ENCODE peak calls at places on chromosomes 3 and 15, in six cellular contexts. One of them, this sample, is unnamed.
A peak's percentile ranks its signal among the peaks of the same experiment; 100 is the strongest.

GRCh38 chr3:17412950-17413530 is 329.4 kb downstream of the TBC1D5 start:
- DNase-seq in HepG2: peak; percentile 64
- DNase-seq in GM23338: peak; percentile 90
- DNase-seq in HCT116: peak; percentile 56
- DNase-seq in K562: peak; percentile 46
- DNase-seq in A549: peak; percentile 27
- DNase-seq in this sample: peak; percentile 45

GRCh38 chr3:21294768-21295167 is 456.2 kb downstream of the ZNF385D start:
- DNase-seq in HepG2: no peak
- DNase-seq in GM23338: no peak
- DNase-seq in HCT116: no peak
- DNase-seq in K562: no peak
- DNase-seq in A549: no peak
- DNase-seq in this sample: no peak

GRCh38 chr3:32313723-32314473 is 75.4 kb downstream of the CMTM8 start:
- DNase-seq in HepG2: no peak
- DNase-seq in GM23338: no peak
- DNase-seq in HCT116: peak; percentile 52
- DNase-seq in K562: no peak
- DNase-seq in A549: no peak
- DNase-seq in this sample: no peak

GRCh38 chr3:197736010-197736490 is 654 bp downstream of the RUBCN start:
- DNase-seq in HepG2: no peak
- DNase-seq in GM23338: peak; percentile 51
- DNase-seq in HCT116: no peak
- DNase-seq in K562: no peak
- DNase-seq in A549: peak; percentile 31
- DNase-seq in this sample: no peak

GRCh38 chr15:79339588-79340314 is 28.8 kb downstream of the TMED3 start:
- DNase-seq in HepG2: peak; percentile 13
- DNase-seq in GM23338: peak; percentile 78
- DNase-seq in HCT116: peak; percentile 29
- DNase-seq in K562: peak; percentile 49
- DNase-seq in A549: peak; percentile 47
- DNase-seq in this sample: peak; percentile 23

GRCh38 chr3:57354768-57355167 is 62.3 kb upstream of the ASB14 start:
- DNase-seq in HepG2: no peak
- DNase-seq in GM23338: no peak
- DNase-seq in HCT116: no peak
- DNase-seq in K562: no peak
- DNase-seq in A549: no peak
- DNase-seq in this sample: peak; percentile 14

GRCh38 chr15:79089331-79089889 is 1.2 kb downstream of the RASGRF1 start:
- DNase-seq in HepG2: no peak
- DNase-seq in GM23338: peak; percentile 77
- DNase-seq in HCT116: no peak
- DNase-seq in K562: no peak
- DNase-seq in A549: no peak
- DNase-seq in this sample: no peak

GRCh38 chr3:11245276-11245675 is 26.9 kb upstream of the ATG7 start:
- DNase-seq in HepG2: no peak
- DNase-seq in GM23338: no peak
- DNase-seq in HCT116: no peak
- DNase-seq in K562: no peak
- DNase-seq in A549: no peak
- DNase-seq in this sample: no peak

GRCh38 chr3:45321607-45322391 is 66.6 kb upstream of the LARS2 start:
- DNase-seq in HepG2: no peak
- DNase-seq in GM23338: no peak
- DNase-seq in HCT116: no peak
- DNase-seq in K562: no peak
- DNase-seq in A549: no peak
- DNase-seq in this sample: no peak

GRCh38 chr15:75048394-75048793 is 25.0 kb downstream of the PPCDC start:
- DNase-seq in HepG2: no peak
- DNase-seq in GM23338: no peak
- DNase-seq in HCT116: no peak
- DNase-seq in K562: no peak
- DNase-seq in A549: no peak
- DNase-seq in this sample: no peak

DNA sequence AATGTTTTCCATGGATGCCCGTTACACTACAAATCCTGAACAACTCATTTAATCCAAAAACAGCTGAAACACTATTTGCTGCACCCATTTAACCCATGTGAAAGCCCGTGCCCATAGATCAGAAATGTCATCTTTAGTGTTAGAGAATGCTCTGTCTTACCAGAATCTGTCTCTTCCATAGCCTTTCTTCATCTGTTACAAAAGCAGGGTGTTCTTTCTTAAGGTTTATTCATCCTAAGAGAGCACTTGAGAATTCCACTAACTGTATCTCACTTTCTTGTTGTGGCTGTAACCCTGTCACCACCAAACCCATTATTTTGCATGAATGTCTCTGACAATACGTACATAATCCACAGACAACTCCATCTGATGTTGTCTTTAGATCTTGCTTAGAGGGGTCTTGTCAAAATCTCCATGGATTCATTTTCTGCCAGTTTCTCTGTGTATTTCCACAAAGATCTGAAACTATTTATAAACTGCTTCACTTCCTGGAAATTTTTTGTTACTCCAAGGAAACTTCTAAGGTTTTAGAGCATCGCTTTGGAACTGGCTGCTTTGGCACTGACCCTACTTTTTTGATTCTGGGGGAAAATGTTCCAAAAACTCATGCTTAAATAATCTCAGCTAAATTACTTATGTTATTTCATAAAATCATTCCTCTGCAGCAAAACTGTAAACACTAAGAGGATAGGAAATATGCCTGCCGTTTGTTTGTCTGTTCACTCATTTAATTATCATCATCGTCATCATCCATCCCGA is 167.8 kb upstream of the CCDC54 start:
- DNase-seq in HepG2: no peak
- DNase-seq in GM23338: no peak
- DNase-seq in HCT116: no peak
- DNase-seq in K562: no peak
- DNase-seq in A549: no peak
- DNase-seq in this sample: no peak
- TF ChIP-seq REST in HepG2: no peak
- TF ChIP-seq REST in GM23338: no peak
- TF ChIP-seq REST in HCT116: no peak
- TF ChIP-seq REST in K562: no peak
- TF ChIP-seq REST in A549: no peak
- TF ChIP-seq REST in this sample: no peak

GRCh38 chr15:34301058-34301457 is 36.5 kb downstream of the SLC12A6 start:
- DNase-seq in HepG2: peak; percentile 15
- DNase-seq in GM23338: no peak
- DNase-seq in HCT116: no peak
- DNase-seq in K562: no peak
- DNase-seq in A549: no peak
- DNase-seq in this sample: no peak

DNA sequence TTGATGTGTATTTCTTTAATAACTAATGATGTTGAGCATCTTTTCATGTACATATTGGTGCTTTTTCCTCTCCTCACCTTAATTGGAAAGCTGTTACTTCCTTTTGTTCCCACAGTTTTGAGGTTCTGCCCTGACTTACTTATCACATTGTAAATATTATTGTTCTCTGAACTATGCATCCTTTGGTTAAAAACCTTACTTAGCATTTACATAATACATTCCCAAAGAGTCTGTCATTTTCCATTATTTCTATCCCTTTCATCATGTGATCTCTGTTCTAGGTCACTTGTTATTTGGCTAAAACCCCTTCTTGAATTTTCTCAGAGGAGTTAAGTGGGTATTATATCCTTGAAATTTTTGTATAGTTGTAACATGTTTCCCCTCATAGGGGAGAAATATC is 33.0 kb downstream of the SLC12A6 start:
- DNase-seq in HepG2: peak; percentile 15
- DNase-seq in GM23338: no peak
- DNase-seq in HCT116: no peak
- DNase-seq in K562: no peak
- DNase-seq in A549: no peak
- DNase-seq in this sample: no peak
- TF ChIP-seq REST in HepG2: no peak
- TF ChIP-seq REST in GM23338: no peak
- TF ChIP-seq REST in HCT116: no peak
- TF ChIP-seq REST in K562: no peak
- TF ChIP-seq REST in A549: no peak
- TF ChIP-seq REST in this sample: no peak

DNA sequence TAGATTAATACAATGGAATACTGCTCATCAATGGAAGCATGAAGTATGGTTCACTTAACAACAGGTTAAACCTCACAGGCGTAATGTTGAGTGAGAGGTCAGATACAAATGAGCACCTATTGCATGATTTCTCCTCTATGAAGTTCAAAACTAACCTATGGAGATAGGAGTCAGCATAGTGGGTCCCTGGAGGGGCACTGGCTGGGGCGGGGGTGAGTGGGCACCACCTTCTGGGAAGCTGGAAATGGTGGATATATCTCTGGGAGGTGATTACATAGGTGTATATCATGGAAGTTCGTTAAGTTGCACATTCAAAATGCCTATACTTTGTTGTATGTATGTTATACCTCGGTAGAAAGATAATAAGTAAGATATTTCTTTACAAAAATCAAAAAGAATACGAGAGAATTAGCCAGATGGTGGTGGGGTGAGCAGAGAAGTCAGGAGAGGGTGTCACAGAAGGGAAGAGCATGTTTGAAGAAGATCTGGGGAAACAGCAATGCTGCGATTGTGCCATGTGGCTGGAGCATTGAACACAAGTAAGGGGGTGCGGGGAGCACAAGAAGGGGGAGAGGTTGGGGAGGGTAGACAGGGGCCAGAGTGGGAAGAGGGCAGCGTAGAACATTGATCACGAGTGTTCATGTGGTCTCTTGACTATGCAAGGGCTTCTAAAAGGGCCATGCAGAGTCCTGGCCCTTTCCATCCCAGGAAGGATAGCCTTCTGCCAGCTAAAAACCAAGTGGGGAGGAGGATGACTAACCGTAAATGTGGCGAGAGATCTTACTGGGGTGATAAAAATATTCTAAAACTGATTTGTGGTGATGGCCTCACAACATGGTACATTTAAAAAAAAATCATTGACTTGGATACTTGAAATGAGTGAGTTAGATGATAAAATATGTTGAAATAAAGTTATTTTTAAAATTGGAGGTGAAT is 30.2 kb downstream of the ITGA11 start:
- DNase-seq in HepG2: no peak
- DNase-seq in GM23338: no peak
- DNase-seq in HCT116: no peak
- DNase-seq in K562: no peak
- DNase-seq in A549: no peak
- DNase-seq in this sample: no peak
- TF ChIP-seq REST in HepG2: no peak
- TF ChIP-seq REST in GM23338: no peak
- TF ChIP-seq REST in HCT116: no peak
- TF ChIP-seq REST in K562: no peak
- TF ChIP-seq REST in A549: no peak
- TF ChIP-seq REST in this sample: no peak

DNA sequence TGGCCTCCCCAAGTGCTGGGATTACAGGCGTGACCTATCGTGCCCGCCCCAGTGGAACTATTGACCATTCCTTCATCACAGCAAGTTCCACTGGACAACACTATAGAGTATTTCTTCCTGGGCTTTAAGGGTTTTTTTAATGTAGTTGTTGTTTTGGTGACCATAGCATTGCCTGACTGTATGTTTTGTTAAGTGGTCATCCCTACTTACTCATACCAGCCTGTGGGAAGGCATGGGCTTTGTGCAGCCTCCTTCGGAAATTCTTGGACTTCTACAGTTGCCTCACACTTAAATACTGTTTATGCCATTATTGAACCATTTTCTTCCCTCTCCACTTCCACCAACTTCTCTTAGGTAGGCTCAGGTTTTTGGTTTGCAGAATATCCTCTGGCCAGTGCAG is 19.9 kb upstream of the ALPK3 start:
- DNase-seq in HepG2: no peak
- DNase-seq in GM23338: no peak
- DNase-seq in HCT116: no peak
- DNase-seq in K562: no peak
- DNase-seq in A549: no peak
- DNase-seq in this sample: no peak
- TF ChIP-seq REST in HepG2: no peak
- TF ChIP-seq REST in GM23338: no peak
- TF ChIP-seq REST in HCT116: no peak
- TF ChIP-seq REST in K562: no peak
- TF ChIP-seq REST in A549: no peak
- TF ChIP-seq REST in this sample: no peak

GRCh38 chr15:41561104-41561776 is 2.2 kb downstream of the TYRO3 start:
- DNase-seq in HepG2: no peak
- DNase-seq in GM23338: no peak
- DNase-seq in HCT116: no peak
- DNase-seq in K562: no peak
- DNase-seq in A549: no peak
- DNase-seq in this sample: no peak
- TF ChIP-seq REST in HepG2: no peak
- TF ChIP-seq REST in GM23338: no peak
- TF ChIP-seq REST in HCT116: no peak
- TF ChIP-seq REST in K562: no peak
- TF ChIP-seq REST in A549: no peak
- TF ChIP-seq REST in this sample: no peak

GRCh38 chr3:101513419-101513986 is 491 bp upstream of the SENP7 start:
- DNase-seq in HepG2: no peak
- DNase-seq in GM23338: no peak
- DNase-seq in HCT116: no peak
- DNase-seq in K562: no peak
- DNase-seq in A549: peak; percentile 73
- DNase-seq in this sample: no peak

GRCh38 chr3:101509276-101509675 is 3.7 kb downstream of the SENP7 start:
- DNase-seq in HepG2: no peak
- DNase-seq in GM23338: no peak
- DNase-seq in HCT116: no peak
- DNase-seq in K562: no peak
- DNase-seq in A549: no peak
- DNase-seq in this sample: no peak

GRCh38 chr3:101512521-101513418 is at the start of gene SENP7:
- DNase-seq in HepG2: peak; percentile 71
- DNase-seq in GM23338: peak; percentile 89
- DNase-seq in HCT116: peak; percentile 56
- DNase-seq in K562: peak; percentile 87
- DNase-seq in A549: peak; percentile 86
- DNase-seq in this sample: peak; percentile 46

DNA sequence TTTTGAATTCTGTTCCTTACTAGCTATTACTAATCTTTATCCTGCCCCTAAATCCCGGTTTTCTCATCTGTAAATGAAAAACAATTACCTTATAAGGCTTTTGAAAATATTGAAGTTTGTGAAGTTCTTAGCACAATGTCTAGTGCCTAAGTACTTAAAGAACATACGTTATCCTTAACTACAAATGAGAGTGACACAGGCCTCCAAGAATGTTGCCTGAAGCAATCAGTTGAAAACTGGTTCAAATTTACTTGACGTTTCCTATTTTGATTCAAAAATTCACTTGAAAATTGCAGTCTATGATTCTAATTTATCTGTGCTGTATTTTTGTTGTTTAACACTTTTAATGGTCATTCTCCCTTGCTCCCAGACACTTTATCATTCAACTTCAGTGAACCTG is 3.2 kb downstream of the SENP7 start:
- DNase-seq in HepG2: no peak
- DNase-seq in GM23338: no peak
- DNase-seq in HCT116: no peak
- DNase-seq in K562: no peak
- DNase-seq in A549: no peak
- DNase-seq in this sample: no peak
- TF ChIP-seq REST in HepG2: no peak
- TF ChIP-seq REST in GM23338: no peak
- TF ChIP-seq REST in HCT116: no peak
- TF ChIP-seq REST in K562: no peak
- TF ChIP-seq REST in A549: no peak
- TF ChIP-seq REST in this sample: no peak